ENCODE peak calls at places on chromosomes 16 and 17, in seven cellular contexts. T is lower lobe of right lung, K is heart left ventricle, I is tibial nerve, O is astrocyte of the spinal cord, J is heart right ventricle, M is cardiac muscle cell. W is an unnamed sample.

GRCh38 chr16:30660424-30661251 is 2.4 kb downstream of the FBRS start:
- DNase-seq in M (no peak), O (peak; percentile 19), I (no peak), J (no peak), K (no peak), T (no peak), W (no peak)

GRCh38 chr16:3144331-3144881 is 9.6 kb downstream of the ZNF213 start:
- DNase-seq in T (peak; percentile 38), K (no peak), I (no peak), M (no peak), J (no peak), O (no peak), W (no peak)

GRCh38 chr16:4937782-4938682 is 1.1 kb upstream of the PPL start:
- DNase-seq in T (peak; percentile 70), I (no peak), K (no peak), J (no peak), M (no peak), O (no peak), W (no peak)

GRCh38 chr16:61617214-61617783 is 418.9 kb downstream of the CDH8 start:
- DNase-seq in I (no peak), J (no peak), M (no peak), O (no peak), K (no peak), T (no peak), W (no peak)

GRCh38 chr16:83233153-83233552 is 574.6 kb upstream of the HSBP1 start:
- DNase-seq in O (peak; percentile 36), K (no peak), T (no peak), I (no peak), M (no peak), J (no peak), W (no peak)

GRCh38 chr16:70685938-70686375 is at the start of gene MTSS2:
- DNase-seq in J (peak; percentile 89), T (peak; percentile 86), O (peak; percentile 91), M (peak; percentile 97), K (peak; percentile 90), I (peak; percentile 74), W (peak; percentile 91)

GRCh38 chr16:28531777-28532744 is 6.7 kb downstream of the NUPR1 start:
- DNase-seq in K (peak; percentile 73), I (peak; percentile 83), J (peak; percentile 79), M (peak; percentile 56), O (no peak), T (peak; percentile 89), W (no peak)

GRCh38 chr17:68320311-68320865 is 29.1 kb downstream of the ARSG start:
- DNase-seq in T (no peak), O (no peak), J (no peak), I (no peak), M (peak; percentile 30), K (no peak), W (no peak)

GRCh38 chr17:81723651-81724209 is 11.6 kb downstream of the SLC25A10 start:
- DNase-seq in I (no peak), K (no peak), J (no peak), M (no peak), T (no peak), O (no peak), W (no peak)

GRCh38 chr17:19752216-19753048 is 4.3 kb upstream of the ALDH3A1 start:
- DNase-seq in I (no peak), O (no peak), M (no peak), J (no peak), K (no peak), T (no peak), W (no peak)

GRCh38 chr16:290681-291405 is 7.9 kb downstream of the PDIA2 start:
- DNase-seq in K (no peak), I (no peak), J (no peak), M (no peak), O (no peak), T (no peak), W (no peak)

GRCh38 chr16:289395-289997 is 6.5 kb downstream of the PDIA2 start:
- DNase-seq in J (no peak), I (no peak), T (no peak), K (no peak), O (no peak), M (no peak), W (no peak)

GRCh38 chr16:293043-293775 is 10.2 kb downstream of the PDIA2 start:
- DNase-seq in T (no peak), J (no peak), K (no peak), O (no peak), I (no peak), M (no peak), W (no peak)

GRCh38 chr16:290015-290680 is 7.2 kb downstream of the PDIA2 start:
- DNase-seq in K (no peak), O (no peak), J (no peak), M (no peak), T (no peak), I (no peak), W (no peak)

DNA sequence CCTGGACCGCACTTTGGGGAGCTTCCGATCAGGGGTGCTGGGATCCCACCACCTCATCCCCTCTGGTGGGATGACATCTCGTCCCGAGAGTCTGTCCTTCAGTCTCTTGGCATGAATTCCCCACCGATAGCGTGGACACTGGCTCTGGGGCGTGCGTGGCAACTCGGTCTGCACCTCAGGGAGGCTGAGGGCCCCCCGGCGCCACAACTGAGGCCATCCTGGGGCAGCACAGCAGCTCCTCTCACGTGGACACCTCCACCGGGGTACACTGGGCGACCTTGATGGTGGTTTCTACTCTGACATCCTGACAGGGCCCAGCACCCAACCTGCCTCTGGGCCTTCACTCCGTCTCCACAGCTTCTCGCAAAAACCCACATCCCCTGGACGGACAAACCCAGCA is 8.6 kb downstream of the PDIA2 start:
- DNase-seq in I (no peak), K (no peak), M (no peak), T (no peak), J (no peak), O (no peak), W (no peak)
- H3K4me3 ChIP-seq in I (no peak overlapping the region), K (no peak overlapping the region), M (no peak overlapping the region), T (no peak overlapping the region), J (no peak overlapping the region), O (no peak overlapping the region), W (no peak overlapping the region)

DNA sequence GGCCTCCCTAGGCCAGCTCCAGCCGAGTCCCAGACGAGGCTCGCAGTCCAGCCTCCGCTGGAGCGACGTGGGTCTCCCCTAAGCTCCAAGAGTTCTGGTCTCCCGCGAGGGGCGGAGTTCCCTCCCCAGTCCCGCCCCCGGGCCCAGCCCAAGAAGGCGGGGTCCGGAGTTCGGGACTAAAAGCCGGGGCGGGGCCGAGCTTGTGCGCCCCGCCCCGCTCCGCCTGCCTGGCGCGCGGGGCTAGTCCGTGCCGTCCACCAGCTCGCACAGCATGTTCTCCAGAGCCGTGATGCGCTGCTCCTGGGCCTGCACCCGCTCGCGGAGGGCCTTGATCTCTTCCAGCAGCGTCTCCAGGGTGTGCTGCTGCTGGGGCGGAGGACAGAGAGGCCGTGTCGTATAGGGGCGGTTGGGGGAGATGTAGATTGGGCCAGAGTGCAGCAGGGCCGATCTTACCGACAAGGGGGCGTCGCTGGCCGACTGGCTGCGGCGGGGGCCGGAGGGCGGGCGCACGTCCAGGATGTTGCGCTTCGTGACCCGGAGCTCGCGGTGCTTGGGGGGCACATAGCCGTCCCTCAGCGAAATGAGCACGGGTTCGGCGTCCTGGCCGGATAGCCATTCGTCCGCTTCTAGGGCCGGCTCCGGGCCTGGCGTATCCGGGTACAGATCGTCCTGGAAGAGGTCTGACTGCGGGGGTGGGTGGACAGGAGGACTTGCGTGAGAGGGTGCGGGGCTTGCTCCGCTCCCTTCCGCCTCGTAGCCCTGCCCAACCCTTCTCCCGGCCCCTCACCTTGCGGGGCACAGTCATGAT is 7.0 kb downstream of the CORO6 start:
- DNase-seq in O (peak; percentile 85), J (peak; percentile 86), T (peak; percentile 89), I (peak; percentile 87), M (peak; percentile 89), K (peak; percentile 84), W (peak; percentile 94)
- H3K4me3 ChIP-seq in O (peak overlapping the region; percentile 26), J (peak overlapping the region; percentile 31), T (peak overlapping the region; percentile 53), I (peak overlapping the region; percentile 26), M (no peak overlapping the region), K (peak overlapping the region; percentile 42), W (peak overlapping the region; percentile 8)

GRCh38 chr17:77316651-77317050 is 175.9 kb downstream of the SEC14L1 start:
- DNase-seq in T (no peak), I (no peak), O (no peak), J (no peak), K (no peak), M (no peak), W (no peak)

GRCh38 chr17:77317091-77317519 is 176.3 kb downstream of the SEC14L1 start:
- DNase-seq in J (no peak), I (no peak), K (no peak), O (peak; percentile 47), T (no peak), M (no peak), W (no peak)

GRCh38 chr17:77315010-77315409 is 174.2 kb downstream of the SEC14L1 start:
- DNase-seq in O (no peak), T (peak; percentile 14), I (no peak), M (no peak), K (no peak), J (no peak), W (no peak)

GRCh38 chr17:77315551-77316190 is 174.9 kb downstream of the SEC14L1 start:
- DNase-seq in J (no peak), I (no peak), T (peak; percentile 70), O (no peak), M (no peak), K (no peak), W (no peak)

DNA sequence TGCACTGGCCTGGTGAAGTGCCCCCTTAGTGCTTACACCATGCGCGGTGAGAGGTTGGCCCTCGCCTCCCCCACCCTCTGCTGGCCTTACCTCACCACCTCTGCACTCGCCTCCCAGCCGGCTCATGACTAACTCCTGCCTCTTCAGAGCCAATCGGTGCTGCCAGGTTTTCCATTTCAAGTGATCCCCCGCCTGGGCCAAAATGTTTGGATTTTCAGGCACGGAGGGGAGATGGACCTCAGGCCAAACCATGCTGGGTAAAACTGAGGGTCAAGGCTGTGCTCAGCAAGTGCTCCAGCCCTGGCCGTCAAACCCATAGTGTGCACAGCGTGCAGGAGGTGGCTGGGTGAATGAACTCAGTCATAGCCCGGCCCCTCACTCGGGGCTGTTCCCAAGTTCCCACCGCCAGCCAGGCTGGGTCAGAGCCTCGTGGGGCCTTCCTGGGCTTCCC is 175.4 kb downstream of the SEC14L1 start:
- DNase-seq in O (peak; percentile 89), M (peak; percentile 31), T (peak; percentile 58), J (no peak), I (no peak), K (no peak), W (no peak)
- H3K4me3 ChIP-seq in O (no peak overlapping the region), M (no peak overlapping the region), T (no peak overlapping the region), J (no peak overlapping the region), I (no peak overlapping the region), K (no peak overlapping the region), W (no peak overlapping the region)

GRCh38 chr17:49971199-49971847 is 2.3 kb downstream of the DLX4 start:
- DNase-seq in M (no peak), I (no peak), O (no peak), K (no peak), J (no peak), T (no peak), W (no peak)

GRCh38 chr17:49973271-49973615 is 4.3 kb downstream of the DLX4 start:
- DNase-seq in T (no peak), I (no peak), K (no peak), J (no peak), M (no peak), O (no peak), W (no peak)

GRCh38 chr17:49970498-49970897 is 1.5 kb downstream of the DLX4 start:
- DNase-seq in I (no peak), T (no peak), M (no peak), O (no peak), K (no peak), J (no peak), W (no peak)

GRCh38 chr17:49971848-49972485 is 3.0 kb downstream of the DLX4 start:
- DNase-seq in I (no peak), T (peak; percentile 50), M (peak; percentile 23), K (no peak), O (no peak), J (no peak), W (no peak)

GRCh38 chr17:49972486-49973270 is 3.7 kb downstream of the DLX4 start:
- DNase-seq in M (no peak), J (no peak), O (no peak), K (no peak), T (no peak), I (no peak), W (no peak)
- H3K4me3 ChIP-seq in M (peak overlapping the region; percentile 11), J (no peak overlapping the region), O (no peak overlapping the region), K (no peak overlapping the region), T (peak overlapping the region; percentile 3), I (no peak overlapping the region), W (no peak overlapping the region)